ENCODE peak calls at places on chromosomes 2 and 18, in seven cellular contexts. A, B, V, X, O, P and U are unnamed samples.

GRCh38 chr2:119317556-119317955 is 49.1 kb downstream of the C2orf76 start:
- DNase-seq in P (no peak), O (no peak), B (no peak), V (no peak), X (no peak), A (no peak), U (no peak)

GRCh38 chr2:134224005-134224404 is 29.9 kb upstream of the MGAT5 start:
- DNase-seq in X (no peak), O (no peak), P (no peak), B (no peak), V (no peak), A (no peak), U (no peak)

GRCh38 chr2:205613970-205614559 is 68.2 kb upstream of the NRP2 start:
- DNase-seq in V (no peak), X (no peak), A (no peak), B (no peak), O (no peak), P (no peak), U (no peak)

GRCh38 chr2:3408781-3409180 is 29.3 kb downstream of the TRAPPC12 start:
- DNase-seq in B (no peak), A (no peak), O (no peak), P (no peak), V (no peak), X (no peak), U (no peak)

GRCh38 chr2:183123117-183123958 is 905 bp upstream of the NUP35 start:
- DNase-seq in V (no peak), X (no peak), P (no peak), A (no peak), O (no peak), B (no peak), U (peak)

GRCh38 chr2:97763176-97763845 is 49.9 kb downstream of the ZAP70 start:
- DNase-seq in O (no peak), X (no peak), A (no peak), V (no peak), P (peak), B (no peak), U (no peak)

GRCh38 chr18:44920441-44920840 is 239.8 kb downstream of the SETBP1 start:
- DNase-seq in P (no peak), O (peak), A (no peak), X (no peak), B (no peak), V (no peak), U (no peak)

GRCh38 chr2:71884303-71885042 is 263.2 kb downstream of the CYP26B1 start:
- DNase-seq in P (peak), O (no peak), V (no peak), B (no peak), A (no peak), X (no peak), U (peak)

GRCh38 chr2:222268311-222268980 is 30.4 kb downstream of the PAX3 start:
- DNase-seq in B (no peak), A (no peak), P (peak), X (no peak), O (no peak), V (no peak), U (no peak)

GRCh38 chr2:48356701-48357322 is 173.1 kb upstream of the STON1 start:
- DNase-seq in O (no peak), P (peak), X (no peak), B (no peak), A (no peak), V (no peak), U (no peak)

GRCh38 chr18:36623681-36624080 is 205.1 kb downstream of the TPGS2 start:
- DNase-seq in O (no peak), P (no peak), V (no peak), B (no peak), X (no peak), A (no peak), U (no peak)

GRCh38 chr18:59022167-59022945 is 117.3 kb upstream of the SEC11C start:
- DNase-seq in B (no peak), X (no peak), P (no peak), V (no peak), O (no peak), A (no peak), U (peak)

GRCh38 chr2:4895376-4895775 is 796.8 kb upstream of the SOX11 start:
- DNase-seq in B (no peak), V (no peak), O (no peak), A (no peak), P (no peak), X (no peak), U (no peak)

GRCh38 chr2:104969564-104969963 is 68.3 kb upstream of the MRPS9 start:
- DNase-seq in X (no peak), P (peak), A (no peak), V (no peak), B (no peak), O (no peak), U (no peak)

GRCh38 chr2:240735476-240735875 is 43.8 kb downstream of the AQP12A start:
- DNase-seq in P (no peak), B (no peak), A (no peak), O (no peak), V (no peak), X (no peak), U (no peak)

GRCh38 chr2:219631406-219631891 is 4.0 kb downstream of the SLC4A3 start:
- DNase-seq in O (no peak), X (no peak), P (no peak), A (no peak), B (no peak), V (no peak), U (no peak)

GRCh38 chr2:48070415-48070814 is 164.1 kb upstream of the FBXO11 start:
- DNase-seq in A (no peak), X (no peak), B (no peak), V (peak), P (no peak), O (no peak), U (no peak)

GRCh38 chr18:78642561-78643398 is 336.8 kb upstream of the SALL3 start:
- DNase-seq in P (peak), B (no peak), V (no peak), A (no peak), X (no peak), O (no peak), U (no peak)

GRCh38 chr2:104871566-104872033 is 17.7 kb downstream of the POU3F3 start:
- DNase-seq in X (no peak), A (no peak), B (peak), O (no peak), V (peak), P (no peak), U (no peak)

GRCh38 chr18:5449858-5450509 is 93.8 kb downstream of the EPB41L3 start:
- DNase-seq in B (no peak), V (no peak), P (no peak), O (no peak), A (no peak), X (no peak), U (no peak)

GRCh38 chr2:74374509-74375205 is 5.5 kb downstream of the DCTN1 start:
- DNase-seq in B (peak), P (no peak), O (peak), A (peak), X (no peak), V (peak), U (peak)

GRCh38 chr2:187261705-187262104 is 186.3 kb downstream of the CALCRL start:
- DNase-seq in V (no peak), X (no peak), B (no peak), O (no peak), A (no peak), P (no peak), U (no peak)

GRCh38 chr2:235005603-235006259 is 53.9 kb downstream of the SH3BP4 start:
- DNase-seq in B (peak), X (no peak), V (peak), A (peak), P (no peak), O (peak), U (peak)

GRCh38 chr2:101516833-101517690 is 42.1 kb upstream of the RFX8 start:
- DNase-seq in P (peak), O (no peak), V (no peak), B (no peak), A (no peak), X (no peak), U (peak)

GRCh38 chr18:56516769-56517168 is 121.6 kb downstream of the TXNL1 start:
- DNase-seq in O (no peak), V (no peak), P (no peak), X (no peak), B (no peak), A (no peak), U (peak)

GRCh38 chr2:217905906-217906305 is 96.9 kb downstream of the TNS1 start:
- DNase-seq in P (peak), X (no peak), B (no peak), O (no peak), A (peak), V (no peak), U (no peak)

GRCh38 chr18:34647251-34647650 is 62.8 kb upstream of the DTNA start:
- DNase-seq in A (no peak), B (no peak), O (no peak), X (no peak), V (no peak), P (peak), U (no peak)

GRCh38 chr18:50207722-50208121 is 12.8 kb upstream of the MYO5B start:
- DNase-seq in B (no peak), P (no peak), O (no peak), V (no peak), A (no peak), X (no peak), U (no peak)

GRCh38 chr2:75464348-75464946 is 96.3 kb downstream of the EVA1A start:
- DNase-seq in X (no peak), P (peak), B (no peak), A (no peak), V (no peak), O (peak), U (peak)

GRCh38 chr2:9813312-9814128 is 29.8 kb upstream of the TAF1B start:
- DNase-seq in X (peak), V (peak), A (peak), B (peak), P (peak), O (peak), U (peak)